ENCODE peak calls at places on chromosomes 2 and 18, in six cellular contexts. A is stomach, Q is A549, W is transverse colon, K is sigmoid colon, R is upper lobe of left lung. N is an unnamed sample. For H3K4me1, the result is how much of the 10 kb centered on the place peaks cover.

GRCh38 chr2:168583710-168584521 is 127.8 kb downstream of the CERS6 start:
- DNase-seq in A (no peak), Q (peak), W (peak), K (no peak), R (no peak), N (peak)

GRCh38 chr2:173523497-173523896 is 168.8 kb downstream of the CDCA7 start:
- DNase-seq in A (no peak), Q (no peak), W (no peak), K (no peak), R (no peak), N (no peak)

GRCh38 chr2:56130463-56131070 is 53.2 kb upstream of the CCDC85A start:
- DNase-seq in A (no peak), Q (peak), W (no peak), K (no peak), R (no peak), N (no peak)

GRCh38 chr2:231563378-231563961 is 29.2 kb upstream of the TEX44 start:
- DNase-seq in A (peak), Q (peak), W (peak), K (peak), R (peak), N (peak)

GRCh38 chr2:18247282-18248110 is 313.0 kb downstream of the RDH14 start:
- DNase-seq in A (no peak), Q (no peak), W (no peak), K (no peak), R (no peak), N (no peak)

GRCh38 chr18:7617738-7618422 is 50.8 kb downstream of the PTPRM start:
- DNase-seq in A (peak), Q (no peak), W (peak), K (peak), R (peak), N (peak)

GRCh38 chr18:22848618-22849017 is 84.5 kb upstream of the RBBP8 start:
- DNase-seq in A (no peak), Q (no peak), W (no peak), K (no peak), R (peak), N (no peak)

GRCh38 chr18:60322591-60322990 is 50.0 kb downstream of the MC4R start:
- DNase-seq in A (no peak), Q (no peak), W (no peak), K (no peak), R (no peak), N (no peak)

GRCh38 chr2:45067859-45068642 is 58.8 kb upstream of the SIX2 start:
- DNase-seq in A (no peak), Q (no peak), W (no peak), K (no peak), R (no peak), N (no peak)

GRCh38 chr2:60309326-60309725 is 244.1 kb downstream of the BCL11A start:
- DNase-seq in A (no peak), Q (no peak), W (no peak), K (no peak), R (no peak), N (no peak)

GRCh38 chr18:31553800-31554199 is 37.9 kb upstream of the TTR start:
- DNase-seq in A (no peak), Q (peak), W (no peak), K (no peak), R (no peak), N (no peak)

GRCh38 chr2:45902952-45903351 is 251.5 kb downstream of the PRKCE start:
- DNase-seq in A (no peak), Q (no peak), W (no peak), K (no peak), R (no peak), N (no peak)

GRCh38 chr2:64777841-64778240 is 124.1 kb upstream of the SERTAD2 start:
- DNase-seq in A (no peak), Q (no peak), W (no peak), K (no peak), R (no peak), N (no peak)

GRCh38 chr2:1627628-1628371 is 116.5 kb downstream of the PXDN start:
- DNase-seq in A (no peak), Q (no peak), W (no peak), K (peak), R (peak), N (no peak)

GRCh38 chr2:238728322-238729260 is 119.3 kb upstream of the TWIST2 start:
- DNase-seq in A (no peak), Q (no peak), W (peak), K (peak), R (no peak), N (peak)

GRCh38 chr18:22558945-22559385 is 141.2 kb upstream of the CTAGE1 start:
- DNase-seq in A (peak), Q (peak), W (peak), K (peak), R (peak), N (peak)

GRCh38 chr2:15729001-15729400 is 137.3 kb downstream of the DDX1 start:
- DNase-seq in A (peak), Q (no peak), W (no peak), K (no peak), R (no peak), N (no peak)

GRCh38 chr2:38298539-38298938 is 78.5 kb downstream of the ATL2 start:
- DNase-seq in A (no peak), Q (no peak), W (no peak), K (no peak), R (no peak), N (no peak)

GRCh38 chr18:79680100-79680879 is 687 bp downstream of the CTDP1 start:
- DNase-seq in A (peak), Q (peak), W (peak), K (no peak), R (peak), N (no peak)

GRCh38 chr18:449374-449773 is 51.1 kb downstream of the COLEC12 start:
- DNase-seq in A (peak), Q (no peak), W (no peak), K (no peak), R (peak), N (peak)

DNA sequence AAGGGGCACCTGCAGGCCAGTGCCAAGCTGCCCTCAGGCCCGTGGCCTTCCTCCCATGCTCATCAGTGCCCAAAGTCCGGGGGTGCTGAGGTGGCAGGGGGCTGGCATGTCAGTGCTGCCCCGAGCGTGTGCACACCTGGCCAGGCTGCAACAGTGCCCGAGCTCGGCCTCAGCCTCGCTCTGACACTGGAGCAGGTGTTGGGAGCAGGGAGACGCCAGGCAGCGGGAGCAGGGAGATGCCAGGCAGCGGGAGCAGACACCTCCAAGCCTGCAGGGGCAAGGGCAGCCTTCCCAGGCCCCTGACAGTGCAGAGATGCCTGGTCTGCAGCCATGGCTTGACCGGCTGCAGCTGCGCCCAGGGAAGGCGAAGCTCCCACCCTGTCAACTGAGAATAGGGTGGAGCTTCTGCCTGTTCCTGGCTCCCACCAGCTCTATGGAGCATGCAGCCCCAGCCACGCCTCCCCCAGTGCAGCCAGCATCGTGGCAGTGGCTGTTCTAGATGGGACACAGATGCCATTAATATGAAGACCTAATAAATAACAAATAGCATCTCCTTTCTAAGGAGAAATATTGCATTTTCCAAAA is 82.4 kb downstream of the DTNB start:
- DNase-seq in A (no peak), Q (no peak), W (no peak), K (no peak), R (no peak), N (no peak)
- H3K27ac ChIP-seq in A (no peak), Q (no peak), W (no peak), K (no peak), R (no peak), N (no peak)

GRCh38 chr2:68726100-68726499 is 8.5 kb upstream of the ARHGAP25 start:
- DNase-seq in A (no peak), Q (no peak), W (no peak), K (no peak), R (no peak), N (no peak)
- TF ChIP-seq EP300 in A (no peak), Q (no peak), W (no peak), K (no peak), R (no peak), N (no peak)

GRCh38 chr2:120398051-120398960 is 52.4 kb downstream of the INHBB start:
- DNase-seq in A (peak), Q (peak), W (peak), K (peak), R (no peak), N (no peak)

GRCh38 chr2:120395686-120396518 is 50.0 kb downstream of the INHBB start:
- DNase-seq in A (peak), Q (peak), W (no peak), K (no peak), R (peak), N (no peak)

GRCh38 chr2:120398961-120399888 is 53.3 kb downstream of the INHBB start:
- DNase-seq in A (peak), Q (peak), W (peak), K (peak), R (no peak), N (no peak)

GRCh38 chr2:120396519-120397361 is 50.8 kb downstream of the INHBB start:
- DNase-seq in A (peak), Q (no peak), W (peak), K (peak), R (no peak), N (no peak)

DNA sequence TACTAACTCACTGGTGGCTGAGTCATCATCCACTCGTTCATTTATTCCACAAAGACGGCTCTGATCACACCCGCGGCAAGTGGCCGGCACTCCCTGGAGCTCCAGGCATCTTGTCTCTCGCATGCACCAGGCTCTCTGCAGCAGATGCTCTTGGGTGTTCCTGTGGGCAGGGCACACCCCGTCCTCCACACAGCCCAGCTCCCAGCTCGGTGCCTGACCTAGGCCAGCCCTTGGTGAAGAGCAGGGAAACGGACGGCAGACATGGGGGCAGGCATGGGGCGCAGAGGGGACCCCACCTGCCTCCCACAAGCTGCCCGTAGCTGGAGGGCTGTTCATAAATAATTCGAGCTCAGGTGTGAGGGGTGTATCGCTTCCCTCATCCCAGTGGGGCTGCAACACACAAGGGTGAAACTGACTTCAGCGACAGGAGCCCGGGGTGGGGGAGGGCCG is 51.5 kb downstream of the INHBB start:
- DNase-seq in A (peak), Q (peak), W (no peak), K (no peak), R (no peak), N (no peak)
- H3K4me1 ChIP-seq in A (under half), Q (half or more), W (under half), K (under half), R (under half), N (under half)

GRCh38 chr18:61687317-61687716 is 205.5 kb downstream of the RNF152 start:
- DNase-seq in A (no peak), Q (no peak), W (no peak), K (no peak), R (no peak), N (no peak)

GRCh38 chr18:61694236-61694635 is 198.6 kb downstream of the RNF152 start:
- DNase-seq in A (no peak), Q (no peak), W (no peak), K (no peak), R (no peak), N (no peak)

DNA sequence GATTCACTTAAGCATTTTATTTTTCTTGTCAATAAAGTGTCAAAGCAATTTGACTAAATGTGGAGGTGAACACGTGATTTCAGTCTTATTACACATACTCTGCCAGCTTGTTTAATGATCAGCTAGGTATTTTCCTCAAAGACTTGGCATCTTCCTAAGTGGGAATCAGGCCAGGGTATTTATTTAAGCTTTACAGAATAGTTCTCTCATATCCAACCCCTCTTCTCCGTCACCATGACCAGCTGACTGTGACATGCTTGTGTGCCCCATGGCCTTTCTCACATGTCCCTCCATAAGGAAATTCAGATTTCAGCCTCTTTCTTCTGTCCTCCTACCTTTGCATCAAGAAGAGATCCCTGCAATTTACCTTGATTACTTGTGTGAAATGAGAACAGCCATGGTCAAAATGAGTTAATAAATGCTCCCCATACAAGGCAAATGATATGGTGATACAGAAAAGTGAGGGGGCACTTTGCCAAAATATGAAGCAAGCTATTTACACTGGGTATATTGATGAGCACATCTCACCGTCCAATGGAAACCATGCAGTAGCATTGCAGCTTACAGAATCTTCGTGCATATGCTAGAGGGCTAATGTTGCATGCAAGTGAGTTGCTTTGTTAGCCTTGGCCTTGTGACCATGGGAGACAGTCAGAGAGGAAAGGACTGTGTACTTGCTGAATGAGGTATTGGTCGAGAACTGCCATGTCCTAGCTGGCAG is 202.2 kb downstream of the RNF152 start:
- DNase-seq in A (no peak), Q (no peak), W (no peak), K (no peak), R (no peak), N (no peak)
- H3K27ac ChIP-seq in A (no peak), Q (no peak), W (no peak), K (no peak), R (no peak), N (no peak)